ENCODE peak calls at places on chromosomes 16 and 17, in four cellular contexts. F, G, S and J are unnamed samples.

GRCh38 chr16:78962457-78962929 is 638.0 kb downstream of the MAF start:
- DNase-seq in F (no peak), G (no peak), S (no peak), J (no peak)

GRCh38 chr16:82738699-82739098 is 111.9 kb downstream of the CDH13 start:
- DNase-seq in F (no peak), G (no peak), S (no peak), J (no peak)

GRCh38 chr17:7404737-7405412 is 978 bp upstream of the TMEM256 start:
- DNase-seq in F (peak), G (no peak), S (peak), J (peak)

GRCh38 chr17:32159586-32160438 is 17.5 kb downstream of the RHOT1 start:
- DNase-seq in F (no peak), G (no peak), S (no peak), J (no peak)

GRCh38 chr16:17461951-17462729 is 8.6 kb downstream of the XYLT1 start:
- DNase-seq in F (no peak), G (no peak), S (no peak), J (no peak)

GRCh38 chr16:78489631-78490030 is 390.2 kb downstream of the WWOX start:
- DNase-seq in F (no peak), G (no peak), S (no peak), J (no peak)

GRCh38 chr17:66343531-66344078 is 41.2 kb downstream of the PRKCA start:
- DNase-seq in F (no peak), G (no peak), S (no peak), J (no peak)

GRCh38 chr16:18950469-18951185 is 24.4 kb upstream of the SMG1 start:
- DNase-seq in F (no peak), G (no peak), S (no peak), J (no peak)

GRCh38 chr17:73609688-73610210 is 34.5 kb downstream of the SDK2 start:
- DNase-seq in F (no peak), G (no peak), S (no peak), J (no peak)

GRCh38 chr17:36529121-36529520 is 5.5 kb downstream of the MYO19 start:
- DNase-seq in F (no peak), G (no peak), S (no peak), J (no peak)

GRCh38 chr17:44569459-44569858 is 12.2 kb downstream of the FZD2 start:
- DNase-seq in F (no peak), G (no peak), S (no peak), J (no peak)

GRCh38 chr16:73068546-73069401 is 20.8 kb upstream of the ZFHX3 start:
- DNase-seq in F (no peak), G (no peak), S (no peak), J (no peak)

GRCh38 chr16:3285131-3285530 is 1.8 kb downstream of the ZNF263 start:
- DNase-seq in F (no peak), G (no peak), S (no peak), J (no peak)

GRCh38 chr16:79008036-79008868 is 592.3 kb downstream of the MAF start:
- DNase-seq in F (no peak), G (no peak), S (no peak), J (no peak)

GRCh38 chr16:57701759-57702371 is 7.3 kb downstream of the DRC7 start:
- DNase-seq in F (no peak), G (no peak), S (no peak), J (no peak)

GRCh38 chr16:14377326-14377725 is 252.7 kb downstream of the PARN start:
- DNase-seq in F (no peak), G (no peak), S (no peak), J (no peak)

GRCh38 chr17:32491371-32492280 is 4.8 kb downstream of the CDK5R1 start:
- DNase-seq in F (no peak), G (no peak), S (no peak), J (no peak)

GRCh38 chr17:77410470-77410869 is 269.7 kb downstream of the SEC14L1 start:
- DNase-seq in F (no peak), G (no peak), S (no peak), J (no peak)

GRCh38 chr16:264440-264951 is 11.2 kb downstream of the RGS11 start:
- DNase-seq in F (no peak), G (no peak), S (no peak), J (no peak)

GRCh38 chr16:539901-540530 is 12.5 kb downstream of the CAPN15 start:
- DNase-seq in F (no peak), G (no peak), S (no peak), J (no peak)

GRCh38 chr16:75317101-75317522 is 65.7 kb upstream of the BCAR1 start:
- DNase-seq in F (no peak), G (no peak), S (no peak), J (no peak)

GRCh38 chr17:48728232-48729231 is at the start of gene HOXB13:
- DNase-seq in F (no peak), G (peak), S (peak), J (no peak)

GRCh38 chr16:89319883-89320716 is 102.6 kb downstream of the ZNF778 start:
- DNase-seq in F (no peak), G (no peak), S (peak), J (no peak)

GRCh38 chr16:2715519-2715918 is 4.5 kb downstream of the PRSS27 start:
- DNase-seq in F (peak), G (peak), S (peak), J (peak)

GRCh38 chr17:46071796-46072195 is 72.7 kb downstream of the STH start:
- DNase-seq in F (no peak), G (no peak), S (no peak), J (no peak)

GRCh38 chr16:47523342-47524006 is 62.3 kb downstream of the PHKB start:
- DNase-seq in F (no peak), G (no peak), S (no peak), J (no peak)

GRCh38 chr17:8585911-8586310 is 44.6 kb downstream of the MYH10 start:
- DNase-seq in F (no peak), G (no peak), S (no peak), J (no peak)

GRCh38 chr16:75108792-75109731 is 7.5 kb downstream of the LDHD start:
- DNase-seq in F (peak), G (peak), S (peak), J (peak)

GRCh38 chr16:87642491-87642890 is 40.2 kb downstream of the JPH3 start:
- DNase-seq in F (no peak), G (no peak), S (no peak), J (no peak)